ENCODE peak calls at places on chromosomes 2 and 18, in ten cellular contexts. One of them, this sample, is unnamed.

GRCh38 chr18:74425161-74425560 is 31.9 kb downstream of the DIPK1C start:
- DNase-seq in astrocyte of the spinal cord: no peak
- DNase-seq in neural crest cell: no peak
- DNase-seq in mesothelial cell of epicardium: no peak
- DNase-seq in AG09309: no peak
- DNase-seq in HFF-Myc: no peak
- DNase-seq in IMR-90: no peak
- DNase-seq in epithelial cell of esophagus: no peak
- DNase-seq in BJ: no peak
- DNase-seq in Calu3: no peak
- DNase-seq in this sample: no peak

GRCh38 chr18:58337688-58338087 is 291.2 kb downstream of the ALPK2 start:
- DNase-seq in astrocyte of the spinal cord: peak
- DNase-seq in neural crest cell: no peak
- DNase-seq in mesothelial cell of epicardium: no peak
- DNase-seq in AG09309: no peak
- DNase-seq in HFF-Myc: no peak
- DNase-seq in IMR-90: no peak
- DNase-seq in epithelial cell of esophagus: no peak
- DNase-seq in BJ: no peak
- DNase-seq in Calu3: no peak
- DNase-seq in this sample: no peak

GRCh38 chr2:234032301-234032856 is 18.1 kb upstream of the SPP2 start:
- DNase-seq in astrocyte of the spinal cord: peak
- DNase-seq in neural crest cell: no peak
- DNase-seq in mesothelial cell of epicardium: no peak
- DNase-seq in AG09309: peak
- DNase-seq in HFF-Myc: peak
- DNase-seq in IMR-90: peak
- DNase-seq in epithelial cell of esophagus: peak
- DNase-seq in BJ: peak
- DNase-seq in Calu3: no peak
- DNase-seq in this sample: no peak

GRCh38 chr18:14098428-14098827 is 33.8 kb downstream of the ZNF519 start:
- DNase-seq in astrocyte of the spinal cord: no peak
- DNase-seq in neural crest cell: no peak
- DNase-seq in mesothelial cell of epicardium: no peak
- DNase-seq in AG09309: no peak
- DNase-seq in HFF-Myc: no peak
- DNase-seq in IMR-90: no peak
- DNase-seq in epithelial cell of esophagus: peak
- DNase-seq in BJ: no peak
- DNase-seq in Calu3: no peak
- DNase-seq in this sample: no peak

GRCh38 chr2:230869691-230870543 is 5.2 kb downstream of the ITM2C start:
- DNase-seq in astrocyte of the spinal cord: no peak
- DNase-seq in neural crest cell: no peak
- DNase-seq in mesothelial cell of epicardium: no peak
- DNase-seq in AG09309: no peak
- DNase-seq in HFF-Myc: no peak
- DNase-seq in IMR-90: no peak
- DNase-seq in epithelial cell of esophagus: no peak
- DNase-seq in BJ: no peak
- DNase-seq in Calu3: no peak
- DNase-seq in this sample: no peak

GRCh38 chr18:2687390-2688001 is 32.0 kb downstream of the SMCHD1 start:
- DNase-seq in astrocyte of the spinal cord: no peak
- DNase-seq in neural crest cell: no peak
- DNase-seq in mesothelial cell of epicardium: no peak
- DNase-seq in AG09309: no peak
- DNase-seq in HFF-Myc: no peak
- DNase-seq in IMR-90: no peak
- DNase-seq in epithelial cell of esophagus: no peak
- DNase-seq in BJ: no peak
- DNase-seq in Calu3: no peak
- DNase-seq in this sample: no peak

GRCh38 chr18:10023853-10024638 is 110.2 kb downstream of the VAPA start:
- DNase-seq in astrocyte of the spinal cord: no peak
- DNase-seq in neural crest cell: no peak
- DNase-seq in mesothelial cell of epicardium: no peak
- DNase-seq in AG09309: no peak
- DNase-seq in HFF-Myc: no peak
- DNase-seq in IMR-90: no peak
- DNase-seq in epithelial cell of esophagus: no peak
- DNase-seq in BJ: no peak
- DNase-seq in Calu3: no peak
- DNase-seq in this sample: no peak

GRCh38 chr2:174971868-174972781 is 33.1 kb downstream of the CHN1 start:
- DNase-seq in astrocyte of the spinal cord: peak
- DNase-seq in neural crest cell: no peak
- DNase-seq in mesothelial cell of epicardium: no peak
- DNase-seq in AG09309: peak
- DNase-seq in HFF-Myc: peak
- DNase-seq in IMR-90: peak
- DNase-seq in epithelial cell of esophagus: peak
- DNase-seq in BJ: peak
- DNase-seq in Calu3: peak
- DNase-seq in this sample: no peak

GRCh38 chr2:18475884-18476283 is 84.6 kb downstream of the RDH14 start:
- DNase-seq in astrocyte of the spinal cord: no peak
- DNase-seq in neural crest cell: no peak
- DNase-seq in mesothelial cell of epicardium: no peak
- DNase-seq in AG09309: no peak
- DNase-seq in HFF-Myc: no peak
- DNase-seq in IMR-90: peak
- DNase-seq in epithelial cell of esophagus: peak
- DNase-seq in BJ: no peak
- DNase-seq in Calu3: no peak
- DNase-seq in this sample: no peak

GRCh38 chr2:120760446-120761135 is 24.9 kb downstream of the GLI2 start:
- DNase-seq in astrocyte of the spinal cord: no peak
- DNase-seq in neural crest cell: no peak
- DNase-seq in mesothelial cell of epicardium: no peak
- DNase-seq in AG09309: no peak
- DNase-seq in HFF-Myc: no peak
- DNase-seq in IMR-90: peak
- DNase-seq in epithelial cell of esophagus: no peak
- DNase-seq in BJ: no peak
- DNase-seq in Calu3: no peak
- DNase-seq in this sample: peak

GRCh38 chr2:127700527-127701192 is 637 bp upstream of the SFT2D3 start:
- DNase-seq in astrocyte of the spinal cord: no peak
- DNase-seq in neural crest cell: no peak
- DNase-seq in mesothelial cell of epicardium: no peak
- DNase-seq in AG09309: no peak
- DNase-seq in HFF-Myc: no peak
- DNase-seq in IMR-90: no peak
- DNase-seq in epithelial cell of esophagus: peak
- DNase-seq in BJ: no peak
- DNase-seq in Calu3: peak
- DNase-seq in this sample: no peak

GRCh38 chr2:233329489-233330135 is 22.0 kb downstream of the SAG start:
- DNase-seq in astrocyte of the spinal cord: peak
- DNase-seq in neural crest cell: no peak
- DNase-seq in mesothelial cell of epicardium: no peak
- DNase-seq in AG09309: no peak
- DNase-seq in HFF-Myc: no peak
- DNase-seq in IMR-90: no peak
- DNase-seq in epithelial cell of esophagus: no peak
- DNase-seq in BJ: no peak
- DNase-seq in Calu3: no peak
- DNase-seq in this sample: no peak

GRCh38 chr2:122062506-122062905 is 307.1 kb downstream of the TSN start:
- DNase-seq in astrocyte of the spinal cord: no peak
- DNase-seq in neural crest cell: no peak
- DNase-seq in mesothelial cell of epicardium: no peak
- DNase-seq in AG09309: no peak
- DNase-seq in HFF-Myc: no peak
- DNase-seq in IMR-90: no peak
- DNase-seq in epithelial cell of esophagus: no peak
- DNase-seq in BJ: no peak
- DNase-seq in Calu3: no peak
- DNase-seq in this sample: no peak

GRCh38 chr18:28181616-28182015 is 4.7 kb upstream of the CDH2 start:
- DNase-seq in astrocyte of the spinal cord: no peak
- DNase-seq in neural crest cell: no peak
- DNase-seq in mesothelial cell of epicardium: no peak
- DNase-seq in AG09309: no peak
- DNase-seq in HFF-Myc: no peak
- DNase-seq in IMR-90: no peak
- DNase-seq in epithelial cell of esophagus: no peak
- DNase-seq in BJ: no peak
- DNase-seq in Calu3: no peak
- DNase-seq in this sample: no peak
- TF ChIP-seq CTCF in astrocyte of the spinal cord: no peak
- TF ChIP-seq CTCF in neural crest cell: no peak
- TF ChIP-seq CTCF in mesothelial cell of epicardium: no peak
- TF ChIP-seq CTCF in AG09309: no peak
- TF ChIP-seq CTCF in HFF-Myc: no peak
- TF ChIP-seq CTCF in IMR-90: no peak
- TF ChIP-seq CTCF in epithelial cell of esophagus: no peak
- TF ChIP-seq CTCF in BJ: no peak
- TF ChIP-seq CTCF in Calu3: no peak
- TF ChIP-seq CTCF in this sample: no peak

DNA sequence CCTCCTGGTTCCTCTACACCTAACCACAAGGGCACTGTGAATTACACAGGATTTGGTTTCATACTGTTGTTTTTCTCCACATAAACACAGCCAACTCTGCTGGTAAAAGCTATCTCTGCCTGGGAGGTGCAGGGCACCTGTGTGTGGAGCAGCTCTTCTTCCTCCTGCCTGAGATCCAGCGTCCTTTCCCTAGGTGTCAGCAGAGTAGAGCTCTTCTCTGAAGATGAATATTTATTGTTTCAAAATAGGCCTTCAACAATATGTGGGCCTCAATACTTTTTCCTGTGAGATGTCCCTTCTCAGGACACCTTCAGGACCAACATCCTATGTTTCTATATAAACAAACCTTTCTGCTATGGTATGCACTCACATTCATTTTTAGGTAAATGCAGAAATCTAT is 573.9 kb upstream of the ID2 start:
- DNase-seq in astrocyte of the spinal cord: no peak
- DNase-seq in neural crest cell: no peak
- DNase-seq in mesothelial cell of epicardium: no peak
- DNase-seq in AG09309: no peak
- DNase-seq in HFF-Myc: no peak
- DNase-seq in IMR-90: no peak
- DNase-seq in epithelial cell of esophagus: no peak
- DNase-seq in BJ: no peak
- DNase-seq in Calu3: no peak
- DNase-seq in this sample: no peak
- TF ChIP-seq CTCF in astrocyte of the spinal cord: no peak
- TF ChIP-seq CTCF in neural crest cell: no peak
- TF ChIP-seq CTCF in mesothelial cell of epicardium: no peak
- TF ChIP-seq CTCF in AG09309: no peak
- TF ChIP-seq CTCF in HFF-Myc: no peak
- TF ChIP-seq CTCF in IMR-90: no peak
- TF ChIP-seq CTCF in epithelial cell of esophagus: no peak
- TF ChIP-seq CTCF in BJ: no peak
- TF ChIP-seq CTCF in Calu3: no peak
- TF ChIP-seq CTCF in this sample: no peak

GRCh38 chr2:152491139-152491472 is 156.1 kb downstream of the FMNL2 start:
- DNase-seq in astrocyte of the spinal cord: no peak
- DNase-seq in neural crest cell: peak
- DNase-seq in mesothelial cell of epicardium: no peak
- DNase-seq in AG09309: no peak
- DNase-seq in HFF-Myc: no peak
- DNase-seq in IMR-90: no peak
- DNase-seq in epithelial cell of esophagus: no peak
- DNase-seq in BJ: no peak
- DNase-seq in Calu3: no peak
- DNase-seq in this sample: peak

GRCh38 chr2:152493417-152493816 is 158.4 kb downstream of the FMNL2 start:
- DNase-seq in astrocyte of the spinal cord: no peak
- DNase-seq in neural crest cell: no peak
- DNase-seq in mesothelial cell of epicardium: no peak
- DNase-seq in AG09309: no peak
- DNase-seq in HFF-Myc: no peak
- DNase-seq in IMR-90: no peak
- DNase-seq in epithelial cell of esophagus: no peak
- DNase-seq in BJ: no peak
- DNase-seq in Calu3: no peak
- DNase-seq in this sample: no peak

GRCh38 chr2:152497481-152498052 is 162.6 kb downstream of the FMNL2 start:
- DNase-seq in astrocyte of the spinal cord: peak
- DNase-seq in neural crest cell: no peak
- DNase-seq in mesothelial cell of epicardium: no peak
- DNase-seq in AG09309: no peak
- DNase-seq in HFF-Myc: no peak
- DNase-seq in IMR-90: peak
- DNase-seq in epithelial cell of esophagus: peak
- DNase-seq in BJ: no peak
- DNase-seq in Calu3: peak
- DNase-seq in this sample: no peak

GRCh38 chr2:152489364-152489763 is 154.4 kb downstream of the FMNL2 start:
- DNase-seq in astrocyte of the spinal cord: no peak
- DNase-seq in neural crest cell: no peak
- DNase-seq in mesothelial cell of epicardium: no peak
- DNase-seq in AG09309: no peak
- DNase-seq in HFF-Myc: no peak
- DNase-seq in IMR-90: no peak
- DNase-seq in epithelial cell of esophagus: no peak
- DNase-seq in BJ: no peak
- DNase-seq in Calu3: no peak
- DNase-seq in this sample: no peak

GRCh38 chr2:152493945-152494528 is 159.1 kb downstream of the FMNL2 start:
- DNase-seq in astrocyte of the spinal cord: no peak
- DNase-seq in neural crest cell: no peak
- DNase-seq in mesothelial cell of epicardium: no peak
- DNase-seq in AG09309: no peak
- DNase-seq in HFF-Myc: no peak
- DNase-seq in IMR-90: no peak
- DNase-seq in epithelial cell of esophagus: no peak
- DNase-seq in BJ: no peak
- DNase-seq in Calu3: no peak
- DNase-seq in this sample: no peak
- TF ChIP-seq CTCF in astrocyte of the spinal cord: no peak
- TF ChIP-seq CTCF in neural crest cell: no peak
- TF ChIP-seq CTCF in mesothelial cell of epicardium: no peak
- TF ChIP-seq CTCF in AG09309: no peak
- TF ChIP-seq CTCF in HFF-Myc: no peak
- TF ChIP-seq CTCF in IMR-90: no peak
- TF ChIP-seq CTCF in epithelial cell of esophagus: no peak
- TF ChIP-seq CTCF in BJ: no peak
- TF ChIP-seq CTCF in Calu3: no peak
- TF ChIP-seq CTCF in this sample: no peak

DNA sequence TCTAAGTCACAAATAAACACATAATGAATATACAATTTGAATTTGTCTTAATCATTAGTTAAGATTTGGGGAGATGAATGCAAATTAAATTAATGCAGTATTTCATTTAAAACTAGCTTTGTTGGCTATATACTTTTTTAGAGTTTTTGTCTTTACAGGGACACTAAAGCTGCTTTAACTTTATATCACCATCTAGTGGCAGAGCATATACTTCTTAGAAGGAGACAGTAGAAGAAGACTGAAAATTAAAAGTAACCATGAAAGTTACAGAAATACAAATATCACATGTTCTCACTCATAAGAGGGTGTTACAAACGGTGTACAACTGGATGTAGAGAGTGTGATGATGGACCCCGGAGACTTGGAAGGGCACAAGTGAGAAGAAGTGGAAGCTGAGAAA is 268.3 kb upstream of the NETO1 start:
- DNase-seq in astrocyte of the spinal cord: peak
- DNase-seq in neural crest cell: no peak
- DNase-seq in mesothelial cell of epicardium: no peak
- DNase-seq in AG09309: no peak
- DNase-seq in HFF-Myc: no peak
- DNase-seq in IMR-90: no peak
- DNase-seq in epithelial cell of esophagus: peak
- DNase-seq in BJ: no peak
- DNase-seq in Calu3: no peak
- DNase-seq in this sample: no peak
- TF ChIP-seq CTCF in astrocyte of the spinal cord: peak
- TF ChIP-seq CTCF in neural crest cell: peak
- TF ChIP-seq CTCF in mesothelial cell of epicardium: no peak
- TF ChIP-seq CTCF in AG09309: peak
- TF ChIP-seq CTCF in HFF-Myc: no peak
- TF ChIP-seq CTCF in IMR-90: peak
- TF ChIP-seq CTCF in epithelial cell of esophagus: peak
- TF ChIP-seq CTCF in BJ: peak
- TF ChIP-seq CTCF in Calu3: peak
- TF ChIP-seq CTCF in this sample: no peak

This sample was measured in tibial nerve.